ENCODE peak calls at places on chromosomes 4 and X, in six cellular contexts. O is mucosa of descending colon, F is endodermal cell, N is psoas muscle, T is lower lobe of right lung, L is pancreas. B is an unnamed sample. For H3K4me1, the result is how much of the 10 kb centered on the place peaks cover.

GRCh38 chrX:20829665-20830481 is 544.3 kb upstream of the CNKSR2 start:
- DNase-seq in T (no peak), L (no peak), F (no peak), O (no peak), N (no peak), B (no peak)

GRCh38 chrX:338836-339400 is 20.3 kb upstream of the GTPBP6 start:
- DNase-seq in F (peak), N (peak), O (no peak), L (no peak), T (peak), B (no peak)

GRCh38 chr4:40722576-40723161 is 27.1 kb upstream of the NSUN7 start:
- DNase-seq in F (no peak), O (peak), N (no peak), T (peak), L (peak), B (no peak)

GRCh38 chr4:111510535-111510934 is 634.7 kb upstream of the FAM241A start:
- DNase-seq in O (no peak), N (no peak), T (no peak), L (no peak), F (no peak), B (no peak)

GRCh38 chr4:125115941-125116340 is 198.8 kb upstream of the FAT4 start:
- DNase-seq in F (no peak), T (no peak), N (no peak), O (no peak), L (no peak), B (no peak)

GRCh38 chrX:56368962-56369361 is 136.8 kb downstream of the KLF8 start:
- DNase-seq in O (no peak), N (no peak), F (no peak), L (no peak), T (no peak), B (no peak)

GRCh38 chr4:152805071-152805650 is 25.4 kb downstream of the ARFIP1 start:
- DNase-seq in N (no peak), F (no peak), T (no peak), O (no peak), L (no peak), B (no peak)

GRCh38 chr4:113147498-113148231 is 98.2 kb downstream of the ANK2 start:
- DNase-seq in F (no peak), N (no peak), L (no peak), T (no peak), O (no peak), B (no peak)

GRCh38 chrX:17014216-17014615 is 67.8 kb downstream of the REPS2 start:
- DNase-seq in N (no peak), T (no peak), L (no peak), O (no peak), F (peak), B (no peak)

GRCh38 chrX:9678215-9678980 is 87.2 kb downstream of the GPR143 start:
- DNase-seq in O (no peak), L (no peak), T (no peak), N (no peak), F (no peak), B (no peak)

GRCh38 chr4:82697561-82697960 is 101.0 kb downstream of the SCD5 start:
- DNase-seq in F (no peak), L (no peak), N (no peak), O (no peak), T (no peak), B (no peak)

GRCh38 chr4:40976343-40976742 is 226.6 kb downstream of the NSUN7 start:
- DNase-seq in L (peak), F (peak), T (no peak), N (no peak), O (peak), B (no peak)

GRCh38 chr4:168716411-168717129 is 219.7 kb downstream of the PALLD start:
- DNase-seq in O (no peak), L (no peak), T (no peak), N (no peak), F (no peak), B (peak)

GRCh38 chr4:145061325-145061920 is 36.6 kb downstream of the ANAPC10 start:
- DNase-seq in O (no peak), L (no peak), T (no peak), F (no peak), N (no peak), B (no peak)

GRCh38 chrX:109600114-109600710 is 24.8 kb downstream of the KCNE5 start:
- DNase-seq in O (peak), F (peak), T (no peak), L (no peak), N (peak), B (no peak)

GRCh38 chrX:150365953-150366911 is 3.1 kb downstream of the MAMLD1 start:
- DNase-seq in L (peak), O (peak), F (peak), T (peak), N (peak), B (peak)

GRCh38 chr4:39682133-39682532 is 15.8 kb upstream of the UBE2K start:
- DNase-seq in O (no peak), F (no peak), N (no peak), L (no peak), T (no peak), B (no peak)

GRCh38 chrX:72245461-72246089 is 6.7 kb upstream of the ERCC6L start:
- DNase-seq in L (peak), T (peak), F (peak), O (peak), N (peak), B (no peak)

GRCh38 chrX:12292996-12293765 is 154.9 kb downstream of the FRMPD4 start:
- DNase-seq in O (no peak), L (no peak), N (no peak), T (no peak), F (no peak), B (no peak)

GRCh38 chr4:131426023-131426758 is 1722.9 kb upstream of the PCDH10 start:
- DNase-seq in F (no peak), T (no peak), L (no peak), O (no peak), N (no peak), B (no peak)

GRCh38 chr4:75718529-75718928 is 5.8 kb upstream of the USO1 start:
- DNase-seq in T (no peak), F (peak), O (no peak), N (no peak), L (no peak), B (no peak)

GRCh38 chrX:110683925-110684324 is 111.7 kb downstream of the CHRDL1 start:
- DNase-seq in O (no peak), L (no peak), T (no peak), F (no peak), N (no peak), B (no peak)

GRCh38 chr4:24753519-24753918 is 41.9 kb upstream of the SOD3 start:
- DNase-seq in T (no peak), N (no peak), F (no peak), O (no peak), L (no peak), B (no peak)

GRCh38 chrX:98029861-98030260 is 1146.2 kb downstream of the RPA4 start:
- DNase-seq in N (no peak), F (no peak), L (no peak), T (no peak), O (no peak), B (no peak)

GRCh38 chr4:149951501-149951900 is 126.7 kb upstream of the DCLK2 start:
- DNase-seq in N (no peak), F (no peak), L (no peak), O (no peak), T (no peak), B (no peak)

GRCh38 chrX:73562986-73563739 is at the start of gene CHIC1:
- DNase-seq in F (peak), N (peak), T (peak), L (peak), O (peak), B (peak)

GRCh38 chrX:13064599-13065143 is 20.3 kb upstream of the FAM9C start:
- DNase-seq in T (no peak), N (peak), F (no peak), O (no peak), L (no peak), B (no peak)

GRCh38 chr4:20662851-20663250 is 37.4 kb upstream of the PACRGL start:
- DNase-seq in T (no peak), L (no peak), O (no peak), N (no peak), F (no peak), B (no peak)

GRCh38 chr4:119738901-119739300 is 110.3 kb upstream of the PDE5A start:
- DNase-seq in F (no peak), N (no peak), O (no peak), T (no peak), L (no peak), B (no peak)

GRCh38 chr4:128682942-128683666 is 126.4 kb upstream of the JADE1 start:
- DNase-seq in T (no peak), N (no peak), F (peak), O (no peak), L (no peak), B (no peak)

GRCh38 chrX:3599787-3600465 is 113.5 kb downstream of the PRKX start:
- DNase-seq in T (no peak), O (no peak), L (no peak), N (no peak), F (no peak), B (no peak)

GRCh38 chr4:95549246-95550138 is 719 bp upstream of the UNC5C start:
- DNase-seq in T (peak), O (peak), L (peak), N (peak), F (peak), B (no peak)

GRCh38 chr4:184215709-184216328 is 1.9 kb downstream of the ENPP6 start:
- DNase-seq in N (no peak), L (no peak), O (peak), T (no peak), F (no peak), B (no peak)

GRCh38 chr4:53015681-53016080 is 153.6 kb downstream of the RASL11B start:
- DNase-seq in T (no peak), N (no peak), O (peak), F (peak), L (no peak), B (no peak)

GRCh38 chrX:47191806-47192401 is 1.7 kb upstream of the UBA1 start:
- DNase-seq in T (no peak), F (no peak), N (peak), O (no peak), L (no peak), B (no peak)

GRCh38 chrX:47194388-47194787 is 759 bp downstream of the UBA1 start:
- DNase-seq in L (no peak), N (peak), T (no peak), F (no peak), O (no peak), B (no peak)

GRCh38 chrX:47196098-47196497 is 2.5 kb downstream of the UBA1 start:
- DNase-seq in F (no peak), L (no peak), T (no peak), O (no peak), N (no peak), B (no peak)

GRCh38 chrX:47191331-47191730 is 2.3 kb upstream of the UBA1 start:
- DNase-seq in T (no peak), O (peak), L (peak), F (peak), N (peak), B (no peak)

GRCh38 chrX:47193475-47194241 is at the start of gene UBA1:
- DNase-seq in T (peak), N (peak), O (peak), L (peak), F (peak), B (peak)
- H3K4me1 ChIP-seq in T (under half), N (under half), O (under half), L (under half), F (under half), B (under half)

GRCh38 chr4:26823583-26823982 is 37.1 kb upstream of the STIM2 start:
- DNase-seq in N (no peak), L (no peak), O (no peak), F (no peak), T (no peak), B (no peak)

GRCh38 chr4:26820346-26820745 is 40.3 kb upstream of the STIM2 start:
- DNase-seq in O (no peak), N (no peak), T (no peak), L (no peak), F (no peak), B (no peak)

GRCh38 chr4:26821677-26822503 is 38.8 kb upstream of the STIM2 start:
- DNase-seq in N (no peak), F (no peak), T (no peak), L (no peak), O (peak), B (no peak)

GRCh38 chr4:26819478-26819877 is 41.2 kb upstream of the STIM2 start:
- DNase-seq in T (no peak), O (no peak), F (peak), N (no peak), L (no peak), B (no peak)

DNA sequence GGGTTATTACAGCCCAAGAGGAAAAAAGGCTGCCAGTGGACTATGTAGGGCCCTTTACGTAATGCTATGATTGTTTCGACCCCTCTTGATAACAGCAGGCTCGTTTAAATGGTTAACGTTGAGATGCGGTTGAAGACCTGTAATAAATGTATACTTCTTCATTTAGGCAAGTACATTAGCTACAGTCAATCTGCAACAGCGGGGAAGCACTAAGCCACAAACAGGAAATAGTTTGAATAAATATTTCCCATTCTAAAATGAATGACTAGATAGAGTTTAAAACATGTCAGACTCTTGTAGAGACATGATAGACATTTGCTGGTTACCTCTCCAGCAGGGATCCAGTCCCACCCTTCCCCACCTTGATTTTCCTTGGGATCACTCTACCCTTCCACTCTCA is 38.1 kb upstream of the STIM2 start:
- DNase-seq in T (no peak), L (no peak), N (no peak), O (no peak), F (no peak), B (no peak)
- H3K4me1 ChIP-seq in T (under half), L (under half), N (under half), O (under half), F (under half), B (under half)

GRCh38 chr4:156773648-156774357 is 197.8 kb downstream of the PDGFC start:
- DNase-seq in O (no peak), T (no peak), F (no peak), N (no peak), L (no peak), B (no peak)
- H3K4me1 ChIP-seq in O (under half), T (under half), F (under half), N (half or more), L (under half), B (under half)

GRCh38 chr4:101944649-101945048 is 154.1 kb downstream of the BANK1 start:
- DNase-seq in L (no peak), T (no peak), N (no peak), F (no peak), O (no peak), B (no peak)

GRCh38 chr4:101952985-101953384 is 162.5 kb downstream of the BANK1 start:
- DNase-seq in F (no peak), L (no peak), N (no peak), O (no peak), T (no peak), B (no peak)

GRCh38 chr4:101950258-101950979 is 159.9 kb downstream of the BANK1 start:
- DNase-seq in F (no peak), L (no peak), O (no peak), T (no peak), N (no peak), B (no peak)

GRCh38 chr4:101948055-101948454 is 157.5 kb downstream of the BANK1 start:
- DNase-seq in N (no peak), T (no peak), O (no peak), F (no peak), L (no peak), B (no peak)

DNA sequence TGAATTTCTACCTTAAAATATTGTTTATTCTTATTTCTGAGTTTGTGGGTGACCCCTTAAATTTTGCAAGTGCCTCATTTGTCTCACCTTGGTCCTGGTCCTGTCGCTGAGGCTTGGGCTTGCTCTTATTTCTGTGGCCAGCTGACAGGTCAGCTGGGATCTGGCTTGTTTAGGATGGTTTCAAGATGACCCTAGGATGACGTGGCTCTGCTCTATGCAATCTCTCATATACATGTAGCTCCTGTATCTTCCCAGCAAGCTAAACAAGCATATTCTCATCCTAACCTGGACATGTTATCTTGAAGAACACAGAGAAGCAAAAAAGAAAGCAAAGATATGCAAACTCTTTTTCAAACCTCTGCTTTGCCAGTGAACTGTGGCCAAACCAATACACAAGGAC is 158.4 kb downstream of the BANK1 start:
- DNase-seq in L (no peak), N (no peak), F (no peak), T (no peak), O (no peak), B (no peak)
- H3K4me1 ChIP-seq in L (under half), N (under half), F (under half), T (under half), O (under half), B (under half)

DNA sequence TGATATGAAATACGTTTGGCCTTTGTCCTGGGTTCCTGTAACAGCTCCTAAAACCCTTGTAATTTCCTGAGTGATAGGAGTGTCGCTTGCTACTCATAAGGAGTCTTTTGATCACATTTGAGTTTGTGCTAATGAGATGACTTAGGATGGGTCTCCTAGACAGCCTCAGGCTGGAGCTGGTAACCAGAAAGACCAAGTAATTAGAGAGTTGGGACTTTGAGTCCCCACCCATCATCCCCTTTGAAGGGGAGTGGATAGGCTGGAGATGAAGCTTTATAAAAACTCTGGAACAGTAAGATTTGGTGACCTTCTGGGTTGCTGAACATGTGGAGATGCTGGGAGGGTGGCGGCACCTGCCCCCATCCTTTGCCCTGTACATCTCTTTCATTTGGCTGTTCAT is 2.9 kb downstream of the SEC24B start:
- DNase-seq in O (no peak), N (no peak), T (no peak), L (no peak), F (no peak), B (no peak)
- H3K4me1 ChIP-seq in O (under half), N (half or more), T (under half), L (half or more), F (under half), B (under half)

GRCh38 chr4:165971941-165972340 is 98.9 kb downstream of the TLL1 start:
- DNase-seq in O (no peak), F (no peak), L (no peak), T (no peak), N (no peak), B (no peak)
- H3K4me1 ChIP-seq in O (under half), F (under half), L (under half), T (under half), N (under half), B (under half)

GRCh38 chr4:158821228-158822009 is 52.6 kb downstream of the FNIP2 start:
- DNase-seq in F (no peak), N (no peak), T (no peak), O (no peak), L (no peak), B (no peak)
- H3K4me1 ChIP-seq in F (under half), N (half or more), T (half or more), O (half or more), L (half or more), B (under half)

GRCh38 chr4:48225368-48226141 is 44.1 kb downstream of the TEC start:
- DNase-seq in F (no peak), T (no peak), O (no peak), N (no peak), L (no peak), B (no peak)

GRCh38 chr4:48228887-48229462 is 40.7 kb downstream of the TEC start:
- DNase-seq in O (no peak), F (no peak), L (no peak), T (no peak), N (no peak), B (no peak)

GRCh38 chr4:48227662-48228061 is 42.0 kb downstream of the TEC start:
- DNase-seq in N (no peak), L (no peak), T (peak), O (no peak), F (no peak), B (no peak)

GRCh38 chr4:48223633-48224295 is 45.9 kb downstream of the TEC start:
- DNase-seq in F (no peak), L (no peak), N (no peak), T (no peak), O (no peak), B (no peak)

GRCh38 chr4:48226199-48226598 is 43.4 kb downstream of the TEC start:
- DNase-seq in T (no peak), L (no peak), N (no peak), O (no peak), F (no peak), B (no peak)
- H3K4me1 ChIP-seq in T (under half), L (under half), N (under half), O (under half), F (under half), B (under half)

DNA sequence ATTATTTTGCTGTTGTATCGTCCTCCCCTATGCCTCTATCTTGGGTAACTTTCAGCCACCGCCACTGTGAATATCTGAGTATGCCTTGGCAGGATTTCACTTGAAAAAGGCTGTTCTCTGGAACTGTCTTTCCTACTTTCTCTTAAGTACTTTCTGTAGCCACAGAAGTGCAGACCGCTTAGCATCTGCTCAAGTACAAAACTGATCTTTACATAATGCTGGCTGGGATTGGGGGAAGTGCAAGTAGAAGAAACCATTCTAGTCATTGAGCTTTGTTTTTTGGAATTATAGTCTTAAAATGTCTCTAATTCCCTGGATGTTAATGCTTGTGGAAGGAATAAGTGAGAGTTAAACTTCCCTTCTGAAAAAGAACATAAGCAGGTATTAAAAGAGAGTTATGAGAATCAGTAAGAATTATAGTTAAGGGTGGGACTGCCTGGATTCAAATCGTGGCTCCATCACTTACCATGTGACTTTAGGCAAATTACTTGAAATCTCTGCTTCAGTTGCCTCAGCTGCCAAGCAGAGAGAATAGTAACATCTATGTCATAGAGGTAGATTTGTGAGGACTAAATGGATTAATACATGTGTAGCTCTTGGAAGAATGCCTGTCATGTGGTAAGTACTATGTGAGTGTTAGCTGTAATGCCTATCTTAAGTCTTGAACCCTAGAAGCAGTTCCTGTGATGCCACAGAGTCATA is 77.6 kb downstream of the MID1IP1 start:
- DNase-seq in L (no peak), O (no peak), F (no peak), T (no peak), N (no peak), B (no peak)
- H3K4me1 ChIP-seq in L (under half), O (under half), F (under half), T (under half), N (under half), B (under half)

B was measured in breast epithelium.